ENCODE peak calls at places on chromosome 1, in six cellular contexts. One of them, this sample, is unnamed.

GRCh38 chr1:58063095-58063494 is 483.4 kb downstream of the OMA1 start:
- ATAC-seq in HepG2: no peak
- ATAC-seq in A549: no peak
- ATAC-seq in GM12878: no peak
- ATAC-seq in K562: no peak
- ATAC-seq in upper lobe of left lung: no peak
- ATAC-seq in this sample: no peak

GRCh38 chr1:147215540-147215916 is 9.6 kb downstream of the FMO5 start:
- ATAC-seq in HepG2: peak; percentile 91
- ATAC-seq in A549: no peak
- ATAC-seq in GM12878: no peak
- ATAC-seq in K562: no peak
- ATAC-seq in upper lobe of left lung: no peak
- ATAC-seq in this sample: no peak

GRCh38 chr1:209988706-209989105 is 50.7 kb downstream of the SYT14 start:
- ATAC-seq in HepG2: no peak
- ATAC-seq in A549: no peak
- ATAC-seq in GM12878: no peak
- ATAC-seq in K562: no peak
- ATAC-seq in upper lobe of left lung: no peak
- ATAC-seq in this sample: no peak

GRCh38 chr1:63784083-63784482 is 10.3 kb downstream of the ROR1 start:
- ATAC-seq in HepG2: no peak
- ATAC-seq in A549: no peak
- ATAC-seq in GM12878: no peak
- ATAC-seq in K562: no peak
- ATAC-seq in upper lobe of left lung: no peak
- ATAC-seq in this sample: no peak

GRCh38 chr1:198575715-198576641 is 35.5 kb upstream of the ATP6V1G3 start:
- ATAC-seq in HepG2: no peak
- ATAC-seq in A549: no peak
- ATAC-seq in GM12878: peak; percentile 65
- ATAC-seq in K562: no peak
- ATAC-seq in upper lobe of left lung: no peak
- ATAC-seq in this sample: no peak

GRCh38 chr1:203117611-203118575 is 9.6 kb upstream of the ADORA1 start:
- ATAC-seq in HepG2: peak; percentile 99
- ATAC-seq in A549: peak; percentile 99
- ATAC-seq in GM12878: peak; percentile 96
- ATAC-seq in K562: peak; percentile 100
- ATAC-seq in upper lobe of left lung: peak; percentile 93
- ATAC-seq in this sample: peak; percentile 88

GRCh38 chr1:14635421-14635820 is 36.9 kb downstream of the KAZN start:
- ATAC-seq in HepG2: no peak
- ATAC-seq in A549: no peak
- ATAC-seq in GM12878: no peak
- ATAC-seq in K562: no peak
- ATAC-seq in upper lobe of left lung: no peak
- ATAC-seq in this sample: no peak

GRCh38 chr1:158058339-158059025 is 65.0 kb downstream of the KIRREL1 start:
- ATAC-seq in HepG2: no peak
- ATAC-seq in A549: no peak
- ATAC-seq in GM12878: no peak
- ATAC-seq in K562: no peak
- ATAC-seq in upper lobe of left lung: no peak
- ATAC-seq in this sample: no peak

GRCh38 chr1:56285554-56286402 is 293.6 kb downstream of the PLPP3 start:
- ATAC-seq in HepG2: no peak
- ATAC-seq in A549: peak; percentile 30
- ATAC-seq in GM12878: no peak
- ATAC-seq in K562: no peak
- ATAC-seq in upper lobe of left lung: peak; percentile 21
- ATAC-seq in this sample: peak; percentile 48

GRCh38 chr1:61140778-61141177 is 58.4 kb downstream of the NFIA start:
- ATAC-seq in HepG2: no peak
- ATAC-seq in A549: no peak
- ATAC-seq in GM12878: no peak
- ATAC-seq in K562: peak; percentile 50
- ATAC-seq in upper lobe of left lung: no peak
- ATAC-seq in this sample: no peak

GRCh38 chr1:61142726-61143500 is 60.6 kb downstream of the NFIA start:
- ATAC-seq in HepG2: no peak
- ATAC-seq in A549: no peak
- ATAC-seq in GM12878: no peak
- ATAC-seq in K562: no peak
- ATAC-seq in upper lobe of left lung: no peak
- ATAC-seq in this sample: no peak

GRCh38 chr1:61139324-61140055 is 57.1 kb downstream of the NFIA start:
- ATAC-seq in HepG2: peak; percentile 41
- ATAC-seq in A549: peak; percentile 85
- ATAC-seq in GM12878: no peak
- ATAC-seq in K562: peak; percentile 35
- ATAC-seq in upper lobe of left lung: peak; percentile 72
- ATAC-seq in this sample: peak; percentile 78

GRCh38 chr1:61140056-61140549 is 57.7 kb downstream of the NFIA start:
- ATAC-seq in HepG2: no peak
- ATAC-seq in A549: no peak
- ATAC-seq in GM12878: no peak
- ATAC-seq in K562: peak; percentile 68
- ATAC-seq in upper lobe of left lung: no peak
- ATAC-seq in this sample: no peak

DNA sequence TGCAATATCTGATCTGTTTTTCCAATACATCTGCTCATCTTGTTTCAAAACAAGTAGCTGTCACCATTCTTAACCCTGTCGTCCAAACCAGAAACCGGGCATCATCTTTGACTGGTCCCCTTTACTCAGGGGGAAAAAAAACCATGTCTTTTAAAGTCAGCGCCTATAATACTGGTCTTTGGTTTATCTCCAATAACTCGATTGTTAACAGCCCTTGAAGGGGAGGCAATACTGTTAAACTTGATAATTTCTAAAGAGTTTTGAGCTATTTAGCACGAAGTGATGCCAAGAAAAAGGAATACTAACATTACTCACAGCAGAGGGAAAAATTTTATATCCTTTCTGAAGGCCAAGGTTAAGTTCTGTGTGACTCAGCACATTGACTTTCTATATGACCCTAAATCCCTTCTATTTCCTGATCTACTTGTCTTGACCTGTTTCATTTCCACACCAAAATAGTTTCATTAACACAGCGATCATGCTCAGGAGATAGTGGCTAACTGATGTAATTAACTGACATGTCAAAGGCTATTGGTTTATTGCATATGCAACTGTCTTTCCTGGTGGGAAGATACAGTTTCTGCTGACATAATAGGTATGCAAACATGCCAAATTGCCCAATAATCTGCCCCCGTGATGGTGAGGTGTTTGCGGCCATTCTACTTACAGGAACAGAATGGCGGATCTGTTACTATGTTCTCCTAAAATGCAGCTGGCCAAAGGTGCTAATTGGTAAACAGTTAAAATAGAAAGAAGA is 59.1 kb downstream of the NFIA start:
- ATAC-seq in HepG2: no peak
- ATAC-seq in A549: peak; percentile 57
- ATAC-seq in GM12878: no peak
- ATAC-seq in K562: peak; percentile 56
- ATAC-seq in upper lobe of left lung: peak; percentile 17
- ATAC-seq in this sample: no peak
- H3K27ac ChIP-seq in HepG2: no peak overlapping the region
- H3K27ac ChIP-seq in A549: peak overlapping the region; percentile 95
- H3K27ac ChIP-seq in GM12878: no peak overlapping the region
- H3K27ac ChIP-seq in K562: peak overlapping the region; percentile 51
- H3K27ac ChIP-seq in upper lobe of left lung: no peak overlapping the region
- H3K27ac ChIP-seq in this sample: peak overlapping the region; percentile 55

DNA sequence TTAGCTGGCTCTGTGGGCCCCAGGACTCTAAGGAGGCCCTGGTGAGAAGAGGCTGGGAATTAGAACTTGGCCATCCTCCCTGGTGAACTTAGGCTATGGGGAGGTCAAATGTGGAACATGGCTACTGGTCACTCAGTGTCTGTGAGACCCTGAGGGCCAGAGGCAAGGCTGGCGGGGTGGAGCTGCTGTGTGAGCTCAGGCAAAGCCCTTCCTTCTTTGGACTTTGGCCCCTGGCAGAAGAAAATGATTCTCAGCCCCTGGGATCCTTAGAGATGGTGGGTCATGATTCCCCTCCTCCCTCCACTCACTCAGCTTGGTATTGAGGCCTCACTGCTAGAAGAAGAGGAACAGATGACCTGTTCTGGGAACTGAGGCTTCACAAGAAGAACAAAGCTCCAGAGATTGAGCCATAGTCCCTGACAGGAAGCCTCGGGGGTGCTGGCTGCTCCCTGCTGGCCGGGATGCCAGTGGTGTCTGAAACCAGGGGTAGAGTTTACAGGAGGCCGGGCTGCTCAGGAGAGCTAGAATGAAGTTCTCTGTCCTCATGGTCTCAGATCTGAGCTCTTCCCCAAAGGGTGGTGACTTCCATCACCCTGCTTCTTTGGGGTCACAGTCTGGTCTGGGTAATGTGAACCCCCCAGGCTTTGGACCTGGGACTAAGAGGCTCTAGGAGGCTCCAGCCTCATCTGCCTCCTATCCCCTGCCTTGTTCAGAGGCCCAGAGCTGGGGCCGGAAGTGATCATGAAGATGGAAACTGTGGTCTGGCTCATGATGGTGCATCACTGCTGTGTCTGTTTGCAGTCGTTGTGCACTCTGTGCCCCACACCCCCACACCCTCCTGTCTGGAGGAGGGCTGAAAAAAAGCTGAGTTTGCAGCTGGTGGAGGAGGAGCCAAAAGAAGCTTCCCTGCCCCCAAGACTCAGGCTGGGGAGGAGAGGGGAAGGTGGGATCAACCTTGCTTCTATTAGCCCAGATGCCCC is 905 bp downstream of the BTBD19 start:
- ATAC-seq in HepG2: peak; percentile 18
- ATAC-seq in A549: no peak
- ATAC-seq in GM12878: peak; percentile 55
- ATAC-seq in K562: no peak
- ATAC-seq in upper lobe of left lung: peak; percentile 3
- ATAC-seq in this sample: no peak
- TF ChIP-seq POLR2A in HepG2: no peak
- TF ChIP-seq POLR2A in A549: no peak
- TF ChIP-seq POLR2A in GM12878: peak; percentile 72
- TF ChIP-seq POLR2A in K562: peak; percentile 36
- TF ChIP-seq POLR2A in upper lobe of left lung: no peak
- TF ChIP-seq POLR2A in this sample: no peak

GRCh38 chr1:171643156-171643555 is 9.3 kb downstream of the MYOC start:
- ATAC-seq in HepG2: no peak
- ATAC-seq in A549: no peak
- ATAC-seq in GM12878: no peak
- ATAC-seq in K562: no peak
- ATAC-seq in upper lobe of left lung: no peak
- ATAC-seq in this sample: no peak
- TF ChIP-seq EP300 in HepG2: no peak
- TF ChIP-seq EP300 in A549: no peak
- TF ChIP-seq EP300 in GM12878: no peak
- TF ChIP-seq EP300 in K562: no peak
- TF ChIP-seq EP300 in upper lobe of left lung: no peak
- TF ChIP-seq EP300 in this sample: no peak

GRCh38 chr1:156160744-156161181 is 7.4 kb downstream of the SEMA4A start:
- ATAC-seq in HepG2: no peak
- ATAC-seq in A549: no peak
- ATAC-seq in GM12878: peak; percentile 48
- ATAC-seq in K562: peak; percentile 94
- ATAC-seq in upper lobe of left lung: peak; percentile 75
- ATAC-seq in this sample: peak; percentile 95
- H3K27ac ChIP-seq in HepG2: no peak overlapping the region
- H3K27ac ChIP-seq in A549: no peak overlapping the region
- H3K27ac ChIP-seq in GM12878: no peak overlapping the region
- H3K27ac ChIP-seq in K562: peak overlapping the region; percentile 60
- H3K27ac ChIP-seq in upper lobe of left lung: peak overlapping the region; percentile 8
- H3K27ac ChIP-seq in this sample: peak overlapping the region; percentile 84

GRCh38 chr1:247007511-247008405 is at the start of gene ZNF695:
- ATAC-seq in HepG2: peak; percentile 98
- ATAC-seq in A549: peak; percentile 99
- ATAC-seq in GM12878: peak; percentile 59
- ATAC-seq in K562: peak; percentile 100
- ATAC-seq in upper lobe of left lung: peak; percentile 97
- ATAC-seq in this sample: peak; percentile 93
- TF ChIP-seq POLR2A in HepG2: peak; percentile 78
- TF ChIP-seq POLR2A in A549: peak; percentile 8
- TF ChIP-seq POLR2A in GM12878: peak; percentile 66
- TF ChIP-seq POLR2A in K562: peak; percentile 85
- TF ChIP-seq POLR2A in upper lobe of left lung: no peak
- TF ChIP-seq POLR2A in this sample: no peak

This sample was measured in gastroesophageal sphincter.